ENCODE peak calls at places on chromosomes 5 and 9, in ten cellular contexts. I is right cardiac atrium, G is AG04450, O is lung, J is A549, H is pancreas, L is coronary artery, F is upper lobe of right lung, Z is heart right ventricle, V is A673. S is an unnamed sample.

GRCh38 chr9:107480386-107480789 is 9.2 kb downstream of the KLF4 start:
- DNase-seq in I (peak), G (peak), O (peak), J (peak), H (no peak), L (no peak), F (peak), Z (peak), V (peak), S (no peak)

GRCh38 chr9:83630938-83631457 is 8.1 kb downstream of the IDNK start:
- DNase-seq in I (no peak), G (no peak), O (no peak), J (no peak), H (no peak), L (no peak), F (no peak), Z (no peak), V (peak), S (no peak)

GRCh38 chr5:96080557-96080956 is 118.9 kb upstream of the ELL2 start:
- DNase-seq in I (no peak), G (no peak), O (no peak), J (peak), H (no peak), L (no peak), F (no peak), Z (no peak), V (no peak), S (no peak)

GRCh38 chr9:119003218-119003617 is 366.0 kb downstream of the BRINP1 start:
- DNase-seq in I (no peak), G (no peak), O (no peak), J (no peak), H (no peak), L (no peak), F (no peak), Z (no peak), V (no peak), S (no peak)

GRCh38 chr5:10467281-10468198 is 25.9 kb downstream of the ROPN1L start:
- DNase-seq in I (no peak), G (no peak), O (no peak), J (no peak), H (no peak), L (no peak), F (no peak), Z (no peak), V (no peak), S (no peak)

GRCh38 chr5:165620394-165620793 is 2115.0 kb downstream of the MAT2B start:
- DNase-seq in I (no peak), G (peak), O (no peak), J (no peak), H (no peak), L (no peak), F (no peak), Z (no peak), V (no peak), S (no peak)

GRCh38 chr5:178383301-178383918 is 150.8 kb upstream of the PHYKPL start:
- DNase-seq in I (no peak), G (no peak), O (no peak), J (no peak), H (no peak), L (no peak), F (no peak), Z (no peak), V (no peak), S (no peak)

GRCh38 chr5:179974281-179974945 is 66.7 kb upstream of the TBC1D9B start:
- DNase-seq in I (no peak), G (no peak), O (no peak), J (no peak), H (no peak), L (no peak), F (no peak), Z (no peak), V (no peak), S (no peak)

GRCh38 chr5:99815-100214 is 7.8 kb downstream of the PLEKHG4B start:
- DNase-seq in I (no peak), G (no peak), O (no peak), J (no peak), H (no peak), L (no peak), F (no peak), Z (no peak), V (peak), S (no peak)

GRCh38 chr5:75668348-75668895 is 48.8 kb downstream of the POC5 start:
- DNase-seq in I (no peak), G (no peak), O (no peak), J (no peak), H (no peak), L (no peak), F (no peak), Z (no peak), V (no peak), S (no peak)

DNA sequence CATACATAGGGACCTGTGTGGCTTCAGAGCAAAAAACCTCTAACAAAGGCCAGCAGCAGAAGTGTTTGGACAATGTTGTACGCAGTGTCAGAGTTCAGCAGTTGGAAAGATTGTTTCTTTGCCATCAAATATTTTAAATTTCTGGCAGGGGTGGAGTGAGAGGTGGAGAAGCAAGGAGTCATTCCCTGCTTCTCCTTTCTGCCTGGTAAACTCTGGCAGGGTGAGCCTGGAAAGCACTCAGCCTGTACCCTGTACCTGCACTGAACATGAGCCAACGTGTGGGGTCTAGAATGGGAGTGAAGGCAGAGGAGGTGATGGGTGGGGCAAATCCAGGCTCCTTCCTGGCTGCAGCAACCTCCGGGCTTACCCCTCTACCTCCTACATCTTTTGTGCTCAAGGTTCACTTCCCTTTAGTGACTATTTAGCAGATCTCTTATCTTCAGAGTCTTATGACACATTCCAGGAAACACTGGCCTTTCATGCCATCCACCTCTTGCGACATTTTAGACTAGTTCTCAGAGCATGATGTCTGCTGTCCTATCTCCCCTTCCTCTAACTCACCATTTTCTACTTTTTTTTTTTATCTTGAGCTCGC is 445.0 kb upstream of the PIK3R1 start:
- DNase-seq in I (no peak), G (no peak), O (no peak), J (peak), H (peak), L (no peak), F (no peak), Z (no peak), V (no peak), S (no peak)
- H3K27ac ChIP-seq in I (no peak), G (no peak), O (no peak), J (no peak), H (peak), L (no peak), F (no peak), Z (no peak), V (no peak), S (no peak)

GRCh38 chr5:151018846-151019245 is 1.5 kb upstream of the GPX3 start:
- DNase-seq in I (no peak), G (no peak), O (no peak), J (no peak), H (no peak), L (no peak), F (no peak), Z (no peak), V (no peak), S (no peak)
- H3K27ac ChIP-seq in I (no peak), G (no peak), O (no peak), J (no peak), H (no peak), L (no peak), F (peak), Z (no peak), V (no peak), S (no peak)

DNA sequence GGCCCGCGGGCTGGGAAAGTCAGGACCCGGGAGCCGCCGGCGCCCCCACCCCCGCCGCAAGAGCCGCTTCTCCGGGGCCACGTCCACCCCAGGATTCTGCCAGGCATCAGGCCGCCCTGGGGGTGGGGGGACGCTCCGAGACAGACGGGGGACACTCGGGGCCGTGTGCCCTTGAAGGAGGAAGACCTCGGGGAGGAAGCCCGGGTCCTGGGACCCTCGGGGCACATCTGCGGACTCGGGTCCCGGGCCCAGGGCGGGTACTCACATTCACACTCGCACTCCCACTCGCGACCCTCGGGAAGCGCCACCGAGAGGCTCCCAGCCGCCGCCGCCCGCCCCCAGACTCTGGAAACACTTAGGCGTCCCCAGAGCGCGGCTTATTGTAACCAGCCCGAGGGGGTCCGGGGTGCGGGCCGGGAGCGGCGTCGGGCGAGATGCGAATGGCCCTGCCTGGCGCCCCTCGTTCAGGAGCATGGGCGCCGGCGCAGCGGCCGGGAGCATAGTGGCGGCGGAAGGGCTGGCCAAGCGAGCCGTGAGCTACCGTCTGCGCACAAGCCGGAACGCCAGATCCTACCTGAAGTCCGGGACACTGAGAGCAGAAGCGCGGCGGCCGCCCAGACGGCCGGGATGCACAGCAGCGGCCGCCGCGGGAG is 609 bp downstream of the ROR2 start:
- DNase-seq in I (peak), G (no peak), O (no peak), J (peak), H (no peak), L (no peak), F (no peak), Z (no peak), V (peak), S (no peak)
- H3K27ac ChIP-seq in I (peak), G (no peak), O (peak), J (no peak), H (peak), L (no peak), F (peak), Z (no peak), V (peak), S (no peak)

DNA sequence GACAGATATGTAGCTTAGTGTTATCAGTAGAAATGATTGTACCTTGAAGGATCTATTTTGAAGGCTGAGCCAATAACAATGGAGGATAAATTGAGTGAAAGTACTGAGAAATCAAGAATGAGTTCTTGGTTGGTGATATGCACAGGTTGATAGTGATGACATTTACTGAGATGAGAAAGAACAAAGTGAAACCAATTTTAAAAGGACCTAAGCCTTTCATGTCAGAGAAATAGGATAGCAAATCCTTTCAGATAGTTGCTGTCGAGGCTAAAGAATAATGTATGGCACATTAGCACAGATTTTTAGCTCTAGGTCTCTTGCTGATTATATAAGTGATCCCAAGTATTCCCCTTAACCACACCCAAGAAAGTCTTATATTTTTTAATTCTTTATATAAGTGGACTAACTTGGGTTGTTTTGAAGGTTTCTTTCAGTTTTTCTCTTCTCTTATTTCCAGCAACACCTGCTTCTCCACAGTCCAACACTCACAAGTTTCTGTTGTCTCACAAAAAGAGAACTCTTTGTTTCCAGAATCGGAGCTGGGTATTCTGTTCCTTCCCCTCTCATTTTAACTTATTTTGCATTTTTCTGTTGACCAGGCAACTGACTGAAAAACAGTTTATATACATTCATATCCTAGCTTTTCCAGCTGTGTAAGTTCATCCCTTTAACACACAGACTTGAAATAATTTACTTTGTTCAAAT is 286.9 kb upstream of the ATP10B start:
- DNase-seq in I (no peak), G (no peak), O (no peak), J (no peak), H (no peak), L (no peak), F (no peak), Z (no peak), V (no peak), S (no peak)
- H3K27ac ChIP-seq in I (no peak), G (no peak), O (no peak), J (no peak), H (no peak), L (no peak), F (no peak), Z (no peak), V (no peak), S (no peak)

GRCh38 chr5:132839426-132840301 is 9.2 kb upstream of the SHROOM1 start:
- DNase-seq in I (no peak), G (peak), O (no peak), J (no peak), H (no peak), L (no peak), F (peak), Z (no peak), V (no peak), S (no peak)
- H3K27ac ChIP-seq in I (peak), G (peak), O (peak), J (no peak), H (peak), L (no peak), F (peak), Z (peak), V (no peak), S (peak)

DNA sequence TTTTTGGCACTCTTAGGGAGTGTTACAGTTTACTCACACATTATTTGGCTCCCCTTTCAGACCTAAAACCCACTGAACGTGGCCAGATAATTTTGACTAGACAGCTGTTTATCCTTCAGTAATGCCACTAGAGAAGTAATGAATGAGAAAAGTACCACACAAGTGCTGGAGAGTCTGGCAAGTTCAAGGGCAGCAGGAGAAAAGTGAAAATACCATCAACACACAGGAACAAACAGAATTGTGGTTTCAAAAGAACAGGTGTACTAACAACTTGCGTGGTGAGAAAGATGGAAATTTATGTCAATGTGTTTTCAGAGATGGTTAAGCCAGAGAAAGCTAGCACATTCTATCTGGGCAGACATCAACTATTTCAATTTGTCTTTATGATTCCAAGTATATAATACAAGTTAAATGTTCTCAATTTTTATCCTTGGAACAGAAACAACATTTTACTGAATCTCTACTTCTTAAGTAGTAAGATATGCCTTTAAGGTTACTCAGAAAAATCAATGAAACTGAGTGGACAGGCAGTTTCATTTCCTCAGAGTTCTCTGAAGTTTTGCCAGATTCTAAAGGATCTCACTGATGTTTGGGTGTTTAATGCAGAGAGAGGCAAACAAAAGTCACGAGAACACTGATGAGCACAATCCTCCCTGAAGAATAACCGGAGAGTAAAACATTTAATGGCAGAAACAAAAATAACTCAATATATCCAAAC is 91.0 kb downstream of the ARSB start:
- DNase-seq in I (no peak), G (no peak), O (no peak), J (no peak), H (no peak), L (no peak), F (no peak), Z (no peak), V (no peak), S (no peak)
- H3K27ac ChIP-seq in I (no peak), G (no peak), O (no peak), J (no peak), H (no peak), L (no peak), F (no peak), Z (no peak), V (no peak), S (no peak)

GRCh38 chr5:132214491-132214890 is 13.2 kb downstream of the P4HA2 start:
- DNase-seq in I (no peak), G (no peak), O (no peak), J (no peak), H (no peak), L (no peak), F (no peak), Z (no peak), V (no peak), S (no peak)
- H3K27ac ChIP-seq in I (peak), G (peak), O (peak), J (peak), H (peak), L (peak), F (peak), Z (peak), V (no peak), S (no peak)

DNA sequence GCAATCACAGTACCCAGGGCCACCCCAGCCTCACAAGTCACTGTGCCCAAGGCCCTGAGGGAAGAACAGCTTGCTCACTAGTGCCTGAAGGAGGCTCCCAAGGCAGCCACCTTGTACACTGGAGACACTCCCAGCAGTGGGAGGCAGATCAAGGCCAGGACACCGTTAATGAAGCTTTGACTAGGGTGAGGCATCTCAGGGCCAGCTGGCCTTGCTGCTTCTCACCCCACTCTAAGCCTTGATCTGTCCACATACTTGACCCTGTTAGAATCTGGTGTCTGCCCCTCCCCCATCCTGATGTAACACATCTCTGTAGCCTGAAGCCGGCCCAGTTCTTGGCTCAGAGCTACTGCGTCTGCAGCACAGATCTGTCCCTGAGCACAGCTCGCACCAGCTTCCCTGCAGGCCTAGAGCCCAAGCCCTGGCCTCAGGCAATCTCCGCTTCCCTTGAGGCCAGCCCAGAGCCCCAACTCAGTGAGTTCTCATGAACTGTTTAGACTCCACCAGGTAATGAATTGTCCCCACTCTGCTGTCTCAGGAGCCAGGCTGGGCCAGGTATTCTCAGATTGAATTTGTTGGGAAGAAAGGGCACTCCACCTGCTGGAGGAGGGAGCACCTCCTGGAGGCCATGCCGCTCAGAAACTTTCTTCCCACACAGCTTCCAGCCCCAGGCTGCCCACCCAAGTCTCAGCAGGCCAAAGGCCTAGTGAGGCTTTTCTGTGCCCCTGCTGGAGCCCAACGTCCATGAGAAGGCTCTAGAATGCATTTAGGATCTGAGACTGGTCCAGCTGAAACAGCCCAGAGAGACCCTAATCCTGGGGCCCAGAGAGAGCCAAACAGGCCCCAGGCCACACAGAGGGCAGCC is 13.4 kb upstream of the JADE2 start:
- DNase-seq in I (peak), G (no peak), O (peak), J (peak), H (peak), L (no peak), F (peak), Z (peak), V (no peak), S (no peak)
- H3K27ac ChIP-seq in I (peak), G (peak), O (peak), J (peak), H (peak), L (no peak), F (peak), Z (peak), V (no peak), S (no peak)

GRCh38 chr9:133861103-133861502 is 123.0 kb upstream of the SARDH start:
- DNase-seq in I (no peak), G (no peak), O (no peak), J (no peak), H (no peak), L (no peak), F (no peak), Z (no peak), V (no peak), S (no peak)

GRCh38 chr9:133863193-133863592 is 125.0 kb upstream of the SARDH start:
- DNase-seq in I (no peak), G (no peak), O (no peak), J (no peak), H (no peak), L (no peak), F (no peak), Z (no peak), V (no peak), S (no peak)

GRCh38 chr9:133861692-133862091 is 123.5 kb upstream of the SARDH start:
- DNase-seq in I (no peak), G (no peak), O (no peak), J (no peak), H (no peak), L (no peak), F (no peak), Z (no peak), V (no peak), S (no peak)

GRCh38 chr9:133862585-133863041 is 124.5 kb upstream of the SARDH start:
- DNase-seq in I (peak), G (no peak), O (peak), J (no peak), H (no peak), L (no peak), F (no peak), Z (peak), V (no peak), S (no peak)

DNA sequence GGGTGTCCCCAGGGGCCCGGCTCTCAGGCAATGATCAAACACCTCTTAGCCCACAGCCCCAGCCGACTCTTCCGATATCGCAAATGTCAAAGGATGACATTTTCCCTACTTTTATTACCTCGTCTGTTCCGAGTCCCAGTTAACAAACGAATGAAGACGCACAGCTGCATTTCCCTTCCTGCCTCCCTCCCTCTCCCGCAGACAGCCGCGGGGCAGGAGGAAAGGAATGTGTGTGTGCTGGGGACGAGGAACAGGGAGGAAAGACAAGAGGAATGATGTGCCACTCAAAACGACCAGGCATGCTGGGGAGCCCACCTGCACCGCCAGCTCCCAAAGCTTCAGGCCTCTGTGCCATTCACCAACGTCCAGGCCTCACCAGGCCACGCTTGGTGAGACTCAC is 125.9 kb upstream of the SARDH start:
- DNase-seq in I (no peak), G (no peak), O (no peak), J (no peak), H (no peak), L (no peak), F (no peak), Z (no peak), V (no peak), S (no peak)
- H3K27ac ChIP-seq in I (no peak), G (no peak), O (peak), J (no peak), H (no peak), L (no peak), F (peak), Z (peak), V (no peak), S (no peak)